ENCODE peak calls at places on chromosomes 5 and 9, in nine cellular contexts. O is EH, L is ascending aorta, N is T-cell, S is NCI-H1105, E is RKO, R is RWPE1, Q is NCI-H460, Z is PC-3. H is an unnamed sample.

GRCh38 chr9:115254781-115255180 is 136.8 kb upstream of the TNC start:
- DNase-seq in O (no peak), L (no peak), N (no peak), S (no peak), E (no peak), R (no peak), Q (no peak), Z (no peak), H (no peak)

GRCh38 chr9:115126406-115126805 is 8.4 kb upstream of the TNC start:
- DNase-seq in O (peak), L (no peak), N (no peak), S (no peak), E (no peak), R (no peak), Q (no peak), Z (no peak), H (no peak)

GRCh38 chr9:93121316-93122241 is 12.5 kb downstream of the NINJ1 start:
- DNase-seq in O (no peak), L (no peak), N (no peak), S (no peak), E (no peak), R (no peak), Q (no peak), Z (no peak), H (no peak)

GRCh38 chr9:131402073-131402472 is 8.2 kb downstream of the PRRC2B start:
- DNase-seq in O (peak), L (no peak), N (no peak), S (no peak), E (peak), R (no peak), Q (no peak), Z (no peak), H (no peak)

GRCh38 chr9:136342191-136343120 is 15.1 kb downstream of the GPSM1 start:
- DNase-seq in O (peak), L (no peak), N (peak), S (no peak), E (no peak), R (peak), Q (peak), Z (no peak), H (peak)

GRCh38 chr5:150659360-150660107 is 1.5 kb upstream of the MYOZ3 start:
- DNase-seq in O (no peak), L (no peak), N (no peak), S (no peak), E (no peak), R (no peak), Q (no peak), Z (no peak), H (peak)

GRCh38 chr5:82425591-82425990 is 147.4 kb upstream of the RPS23 start:
- DNase-seq in O (no peak), L (no peak), N (no peak), S (no peak), E (no peak), R (no peak), Q (no peak), Z (no peak), H (no peak)

GRCh38 chr5:151086905-151087360 is 6.1 kb upstream of the TNIP1 start:
- DNase-seq in O (no peak), L (no peak), N (peak), S (no peak), E (no peak), R (no peak), Q (no peak), Z (no peak), H (no peak)

GRCh38 chr9:15977438-15977837 is 424.6 kb downstream of the CCDC171 start:
- DNase-seq in O (peak), L (no peak), N (no peak), S (no peak), E (no peak), R (no peak), Q (no peak), Z (peak), H (no peak)

GRCh38 chr9:100686420-100686819 is 108.5 kb downstream of the CAVIN4 start:
- DNase-seq in O (no peak), L (no peak), N (no peak), S (no peak), E (no peak), R (no peak), Q (no peak), Z (no peak), H (no peak)

GRCh38 chr5:36740259-36740898 is 134.0 kb downstream of the SLC1A3 start:
- DNase-seq in O (peak), L (no peak), N (no peak), S (no peak), E (no peak), R (no peak), Q (no peak), Z (no peak), H (no peak)

GRCh38 chr5:169584998-169585451 is 1.5 kb downstream of the SPDL1 start:
- DNase-seq in O (peak), L (no peak), N (no peak), S (no peak), E (peak), R (no peak), Q (no peak), Z (no peak), H (no peak)

GRCh38 chr5:6583049-6583880 is 49.6 kb downstream of the NSUN2 start:
- DNase-seq in O (peak), L (no peak), N (no peak), S (peak), E (no peak), R (no peak), Q (no peak), Z (no peak), H (no peak)

GRCh38 chr9:78035369-78035993 is 3.9 kb upstream of the GNAQ start:
- DNase-seq in O (peak), L (no peak), N (peak), S (peak), E (peak), R (peak), Q (peak), Z (peak), H (no peak)

GRCh38 chr5:73304381-73304780 is 131.4 kb downstream of the TMEM174 start:
- DNase-seq in O (peak), L (no peak), N (no peak), S (no peak), E (no peak), R (no peak), Q (no peak), Z (no peak), H (no peak)

GRCh38 chr5:58244819-58245478 is 214.9 kb downstream of the PLK2 start:
- DNase-seq in O (no peak), L (no peak), N (no peak), S (no peak), E (no peak), R (no peak), Q (no peak), Z (no peak), H (no peak)

GRCh38 chr9:123757547-123757946 is 172.4 kb downstream of the DENND1A start:
- DNase-seq in O (no peak), L (no peak), N (no peak), S (no peak), E (no peak), R (no peak), Q (no peak), Z (no peak), H (no peak)

GRCh38 chr5:78320461-78320860 is 26.0 kb upstream of the AP3B1 start:
- DNase-seq in O (peak), L (no peak), N (no peak), S (no peak), E (peak), R (peak), Q (no peak), Z (peak), H (no peak)

GRCh38 chr9:109381011-109381729 is 60.3 kb upstream of the EPB41L4B start:
- DNase-seq in O (peak), L (no peak), N (no peak), S (no peak), E (no peak), R (no peak), Q (no peak), Z (peak), H (no peak)

GRCh38 chr5:1480217-1480616 is 35.0 kb upstream of the SLC6A3 start:
- DNase-seq in O (no peak), L (peak), N (no peak), S (no peak), E (no peak), R (no peak), Q (peak), Z (no peak), H (no peak)

GRCh38 chr9:133734600-133735414 is 3.3 kb downstream of the SARDH start:
- DNase-seq in O (no peak), L (no peak), N (no peak), S (no peak), E (no peak), R (no peak), Q (no peak), Z (no peak), H (peak)

GRCh38 chr5:168015506-168015905 is 275.9 kb upstream of the WWC1 start:
- DNase-seq in O (peak), L (no peak), N (no peak), S (no peak), E (no peak), R (no peak), Q (no peak), Z (no peak), H (no peak)

GRCh38 chr9:17082343-17082742 is 52.5 kb upstream of the CNTLN start:
- DNase-seq in O (peak), L (no peak), N (no peak), S (no peak), E (no peak), R (no peak), Q (no peak), Z (no peak), H (no peak)

GRCh38 chr5:65062684-65063083 is 294.0 kb downstream of the CWC27 start:
- DNase-seq in O (peak), L (peak), N (no peak), S (no peak), E (peak), R (peak), Q (peak), Z (peak), H (no peak)

GRCh38 chr9:7121055-7121454 is 363.3 kb downstream of the KDM4C start:
- DNase-seq in O (no peak), L (no peak), N (no peak), S (no peak), E (no peak), R (no peak), Q (no peak), Z (no peak), H (no peak)

GRCh38 chr9:137031904-137032639 is at the start of gene FUT7:
- DNase-seq in O (no peak), L (no peak), N (no peak), S (no peak), E (no peak), R (no peak), Q (no peak), Z (no peak), H (no peak)

GRCh38 chr9:129007766-129008468 is 20.2 kb downstream of the SH3GLB2 start:
- DNase-seq in O (no peak), L (no peak), N (no peak), S (no peak), E (no peak), R (no peak), Q (no peak), Z (peak), H (no peak)

GRCh38 chr5:147619281-147619680 is 109.4 kb upstream of the DPYSL3 start:
- DNase-seq in O (no peak), L (no peak), N (no peak), S (no peak), E (no peak), R (no peak), Q (no peak), Z (no peak), H (no peak)

GRCh38 chr5:130141689-130142320 is 237.5 kb downstream of the CHSY3 start:
- DNase-seq in O (peak), L (no peak), N (no peak), S (no peak), E (peak), R (peak), Q (peak), Z (peak), H (no peak)

GRCh38 chr5:45038366-45038987 is 229.7 kb downstream of the MRPS30 start:
- DNase-seq in O (peak), L (no peak), N (no peak), S (peak), E (peak), R (peak), Q (peak), Z (peak), H (no peak)

GRCh38 chr5:68839019-68839552 is 254.7 kb upstream of the SLC30A5 start:
- DNase-seq in O (peak), L (no peak), N (no peak), S (no peak), E (no peak), R (no peak), Q (no peak), Z (peak), H (peak)

H was measured in breast epithelium.